ENCODE peak calls at places on chromosomes 6 and 20, in five cellular contexts. C is endothelial cell, U is upper lobe of right lung, H is kidney epithelial cell, D is osteocyte. N is an unnamed sample.

GRCh38 chr6:43009124-43009523 is 4.6 kb downstream of the MEA1 start:
- DNase-seq in C (peak), U (no peak), H (no peak), D (no peak), N (no peak)

GRCh38 chr6:31158863-31159855 is 770 bp downstream of the TCF19 start:
- DNase-seq in C (no peak), H (no peak), U (no peak), D (no peak), N (no peak)

GRCh38 chr20:21101453-21102251 is 4.5 kb downstream of the LINC00237 start:
- DNase-seq in U (peak), H (no peak), D (no peak), C (peak), N (peak)

GRCh38 chr20:59322813-59323469 is 22.5 kb downstream of the EDN3 start:
- DNase-seq in D (no peak), U (no peak), C (no peak), H (no peak), N (no peak)

GRCh38 chr6:160028487-160029275 is 59.8 kb downstream of the IGF2R start:
- DNase-seq in U (no peak), C (no peak), D (no peak), H (no peak), N (no peak)

GRCh38 chr20:38771621-38772020 is 23.4 kb downstream of the ACTR5 start:
- DNase-seq in C (no peak), U (no peak), D (no peak), H (no peak), N (no peak)

GRCh38 chr6:13413466-13413862 is 73.9 kb downstream of the GFOD1 start:
- DNase-seq in H (no peak), D (no peak), U (no peak), C (no peak), N (no peak)

GRCh38 chr6:82875573-82876185 is 190.0 kb downstream of the UBE3D start:
- DNase-seq in D (no peak), U (no peak), C (no peak), H (peak), N (no peak)

GRCh38 chr6:2450546-2450945 is 205.1 kb upstream of the GMDS start:
- DNase-seq in C (no peak), H (no peak), U (no peak), D (no peak), N (no peak)

GRCh38 chr6:42781546-42781810 is 374 bp upstream of the BICRAL start:
- DNase-seq in C (no peak), H (no peak), U (no peak), D (no peak), N (no peak)

GRCh38 chr6:141118991-141119390 is 1013.7 kb upstream of the GJE1 start:
- DNase-seq in D (no peak), U (no peak), C (no peak), H (no peak), N (no peak)

GRCh38 chr20:6178537-6178936 is 55.7 kb upstream of the FERMT1 start:
- DNase-seq in D (no peak), C (peak), U (no peak), H (peak), N (no peak)

GRCh38 chr6:26342106-26342999 is 22.6 kb upstream of the BTN3A2 start:
- DNase-seq in U (no peak), D (no peak), C (no peak), H (no peak), N (no peak)

GRCh38 chr6:148997863-148998262 is 251.0 kb downstream of the UST start:
- DNase-seq in D (no peak), U (no peak), C (no peak), H (no peak), N (no peak)

GRCh38 chr6:108847738-108848115 is 495 bp upstream of the ARMC2 start:
- DNase-seq in U (no peak), D (no peak), H (no peak), C (no peak), N (no peak)

GRCh38 chr6:148831064-148831463 is 84.2 kb downstream of the UST start:
- DNase-seq in C (no peak), U (no peak), H (no peak), D (no peak), N (no peak)

GRCh38 chr6:134299236-134299635 is 18.7 kb downstream of the SGK1 start:
- DNase-seq in C (no peak), U (no peak), D (no peak), H (no peak), N (no peak)

GRCh38 chr6:51314965-51315364 is 496.3 kb downstream of the TFAP2B start:
- DNase-seq in C (no peak), H (no peak), U (no peak), D (no peak), N (no peak)

GRCh38 chr20:38199506-38200390 is 34.7 kb upstream of the TGM2 start:
- DNase-seq in H (no peak), U (peak), C (no peak), D (no peak), N (no peak)

GRCh38 chr6:158408552-158409130 is 96.4 kb downstream of the TULP4 start:
- DNase-seq in H (no peak), D (no peak), U (no peak), C (peak), N (no peak)

GRCh38 chr20:52312131-52312729 is 120.7 kb upstream of the ZFP64 start:
- DNase-seq in D (no peak), C (peak), H (peak), U (no peak), N (no peak)

GRCh38 chr20:35743693-35744491 is 1.8 kb upstream of the RBM39 start:
- DNase-seq in H (no peak), U (peak), D (no peak), C (no peak), N (no peak)

GRCh38 chr6:142462260-142462659 is 160.5 kb downstream of the ADGRG6 start:
- DNase-seq in U (no peak), H (no peak), C (no peak), D (no peak), N (no peak)

GRCh38 chr6:143405381-143406154 is 44.9 kb downstream of the ADAT2 start:
- DNase-seq in C (no peak), U (no peak), D (no peak), H (no peak), N (no peak)

GRCh38 chr6:12150812-12151432 is 138.8 kb downstream of the HIVEP1 start:
- DNase-seq in D (no peak), C (peak), H (no peak), U (peak), N (no peak)

GRCh38 chr6:26195924-26196845 is 109.0 kb downstream of the HFE start:
- DNase-seq in H (no peak), D (no peak), U (no peak), C (no peak), N (no peak)

DNA sequence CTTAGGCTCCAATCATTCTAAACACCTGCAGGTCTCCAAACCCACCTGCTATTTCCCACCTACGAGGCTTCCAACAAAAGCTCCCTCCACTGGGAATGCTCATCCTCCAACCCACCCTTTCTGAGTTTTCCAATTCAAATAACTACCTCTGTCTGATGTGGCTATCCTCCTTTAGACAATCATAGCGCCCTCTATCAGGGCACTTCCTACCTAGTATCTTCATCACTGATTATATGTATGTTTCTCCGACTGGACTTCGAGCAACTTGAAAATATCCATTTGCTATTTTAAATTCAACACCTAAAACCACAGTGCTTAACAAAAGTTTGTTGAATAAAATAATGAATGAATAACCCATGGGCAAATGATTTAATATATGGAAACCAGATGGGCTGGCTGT is 41.3 kb downstream of the MTFR2 start:
- DNase-seq in H (no peak), C (no peak), D (no peak), U (no peak), N (no peak)
- TF ChIP-seq CTCF in H (no peak), C (no peak), D (no peak), U (no peak), N (no peak)

GRCh38 chr6:44397424-44398169 is 10.1 kb downstream of the CDC5L start:
- DNase-seq in C (no peak), U (no peak), H (no peak), D (no peak), N (no peak)
- TF ChIP-seq CTCF in C (no peak), U (no peak), H (no peak), D (no peak), N (no peak)

GRCh38 chr6:53250761-53251672 is 97.7 kb downstream of the ELOVL5 start:
- DNase-seq in C (no peak), D (no peak), U (no peak), H (no peak), N (no peak)
- TF ChIP-seq CTCF in C (no peak), D (no peak), U (no peak), H (no peak), N (no peak)

DNA sequence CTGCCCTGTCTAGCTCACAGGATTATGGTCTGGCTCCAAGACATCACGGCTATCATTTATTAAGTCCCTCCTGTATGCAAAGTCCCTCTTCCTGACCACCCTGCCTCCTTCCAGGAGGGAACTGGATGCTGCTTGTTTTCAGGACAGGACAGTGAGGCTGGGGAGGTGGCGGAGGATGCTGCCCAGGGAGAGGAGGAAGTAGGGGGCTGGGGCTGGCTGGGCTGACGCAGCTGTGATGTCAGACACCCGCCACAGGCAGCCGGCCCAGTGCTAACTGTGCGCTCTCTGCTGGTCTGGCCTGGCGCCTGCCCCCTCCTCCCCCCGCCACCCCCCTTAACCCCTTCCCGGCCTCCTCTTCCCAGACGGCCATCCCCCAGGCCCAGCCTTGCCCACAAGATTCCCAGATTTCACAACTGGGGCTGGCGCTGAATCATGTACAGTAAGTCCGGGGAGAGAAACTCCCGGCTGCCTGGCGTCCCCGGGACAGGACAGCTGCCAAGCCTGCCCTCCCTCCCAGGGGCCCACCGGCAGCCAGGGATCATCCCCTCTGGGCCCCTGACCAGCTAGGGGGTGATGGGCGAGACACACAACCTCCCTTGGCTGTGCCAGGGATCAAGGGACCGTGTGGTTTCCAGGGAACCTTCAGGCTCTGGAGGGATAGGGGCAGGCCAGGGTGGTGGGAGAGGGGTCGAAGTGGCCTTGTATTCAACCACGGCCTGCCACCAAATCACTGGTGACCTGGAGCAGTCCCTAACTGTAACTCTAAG is 118.1 kb downstream of the CEBPB start:
- DNase-seq in D (peak), C (peak), U (peak), H (peak), N (no peak)
- TF ChIP-seq CTCF in D (no peak), C (no peak), U (peak), H (peak), N (no peak)

GRCh38 chr6:87407531-87407895 is 259 bp upstream of the CFAP206 start:
- DNase-seq in H (no peak), D (no peak), C (no peak), U (no peak), N (no peak)

GRCh38 chr6:87408721-87409155 is 966 bp downstream of the CFAP206 start:
- DNase-seq in D (no peak), H (no peak), U (no peak), C (no peak), N (no peak)

GRCh38 chr6:87407896-87408720 is at the start of gene CFAP206:
- DNase-seq in U (peak), C (peak), H (peak), D (peak), N (peak)
- TF ChIP-seq CTCF in U (peak), C (no peak), H (peak), D (peak), N (peak)

DNA sequence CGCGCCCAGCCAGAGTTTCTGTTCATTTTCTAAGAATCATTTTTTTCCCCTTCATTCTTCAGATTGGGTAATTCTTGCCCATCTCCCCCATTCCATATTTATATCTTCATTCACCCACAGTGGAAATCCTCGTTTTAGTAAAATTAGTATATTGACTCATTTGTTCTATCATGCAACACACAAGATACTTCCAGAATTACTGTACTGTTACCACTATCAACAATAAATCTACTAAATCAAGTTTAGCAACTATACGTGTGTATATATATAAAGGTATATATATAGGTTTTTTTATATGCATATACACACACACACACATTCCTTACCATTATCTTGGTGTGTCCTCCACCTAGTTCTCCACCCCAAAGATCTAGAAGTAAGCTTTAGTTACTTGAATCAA is 41.3 kb upstream of the KCNG1 start:
- DNase-seq in C (no peak), H (no peak), D (no peak), U (no peak), N (no peak)
- TF ChIP-seq CTCF in C (no peak), H (no peak), D (no peak), U (no peak), N (no peak)

DNA sequence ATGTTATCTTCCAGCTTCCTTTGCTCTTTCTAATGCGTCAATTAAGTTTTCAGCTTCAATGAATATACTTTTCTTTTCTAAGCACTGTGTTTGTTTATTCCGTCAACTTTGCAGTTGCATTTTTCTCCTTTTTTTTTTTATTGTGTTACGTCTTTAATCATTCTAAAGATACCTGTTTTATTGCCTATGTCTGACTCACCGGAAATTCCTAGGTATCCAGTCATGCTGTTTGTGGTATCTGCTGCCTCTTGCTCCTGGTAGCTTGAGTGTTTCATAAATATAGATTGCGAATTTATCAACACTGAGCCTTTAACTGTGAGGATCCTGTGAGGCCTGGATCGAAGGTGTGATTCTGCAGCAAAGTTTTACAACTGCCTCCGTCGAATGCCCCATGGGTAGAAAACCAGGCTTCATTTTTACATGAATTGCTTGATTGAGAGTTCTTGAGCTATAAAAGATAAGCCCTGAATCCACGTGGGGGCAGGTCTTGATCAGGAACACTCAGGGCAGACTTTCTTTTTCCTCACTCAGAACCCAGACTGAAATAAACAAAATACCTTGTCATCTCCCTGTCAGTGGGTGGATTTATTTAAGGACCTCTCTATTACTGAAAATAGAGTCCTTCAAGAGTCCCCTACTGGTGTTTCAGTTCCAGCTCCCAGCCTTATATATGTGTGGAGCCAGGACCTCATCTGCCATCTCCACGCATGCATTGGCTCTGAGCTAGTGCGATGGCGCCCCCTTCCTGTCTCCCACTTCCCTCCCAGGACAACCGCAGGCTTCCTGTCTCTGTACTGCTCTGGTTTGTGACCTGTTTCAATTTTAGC is 60.1 kb upstream of the LRRC1 start:
- DNase-seq in D (no peak), H (peak), C (peak), U (no peak), N (no peak)
- TF ChIP-seq CTCF in D (peak), H (peak), C (peak), U (peak), N (peak)

DNA sequence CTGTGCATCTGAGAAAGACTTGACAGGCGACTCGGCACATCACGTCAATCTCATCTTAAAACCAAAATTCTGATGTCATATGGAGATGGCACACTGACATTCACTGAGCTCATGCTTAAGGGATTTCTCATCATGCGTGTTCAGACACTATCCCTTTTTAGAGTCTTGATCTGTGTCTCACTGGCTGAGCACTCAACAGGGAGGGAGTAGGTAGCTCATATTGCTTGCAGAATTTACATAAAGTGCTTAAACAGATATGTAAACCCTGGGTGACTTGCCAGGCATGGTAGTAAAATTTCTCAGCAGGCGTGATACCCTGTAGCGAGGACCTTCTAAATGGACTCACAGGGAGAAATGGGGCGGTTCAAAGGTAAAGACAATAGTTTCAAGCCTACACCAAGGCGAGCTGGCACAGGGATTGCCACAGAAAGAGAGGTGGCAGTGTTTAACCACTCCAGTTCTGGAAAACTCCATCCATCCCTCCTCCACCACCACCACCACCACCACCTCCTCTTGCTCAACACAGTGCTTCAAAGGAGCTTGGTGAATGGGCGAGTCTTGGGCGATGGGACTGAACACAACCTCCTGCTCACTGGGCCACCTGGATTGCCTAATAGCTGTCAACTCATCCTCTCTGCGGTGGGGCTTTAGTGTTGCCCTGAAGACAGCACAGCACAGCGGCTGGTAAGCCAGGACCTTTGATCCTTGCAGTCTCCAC is 330.4 kb downstream of the TFAP2A start:
- DNase-seq in D (no peak), H (no peak), U (no peak), C (no peak), N (no peak)
- TF ChIP-seq CTCF in D (no peak), H (no peak), U (no peak), C (no peak), N (no peak)